ENCODE peak calls at places on chromosome 1, in seven cellular contexts. K is H9; H is substantia nigra; P is HFFc6; J is ELR; O is activated effector memory CD4-positive, alpha-beta T cell treated with anti-CD3 and anti-CD28 coated beads, Interleukin-2, amount 50 U/mL, for 16 hours; Z is left cardiac atrium. C is an unnamed sample.

GRCh38 chr1:8871539-8871935 is 6.9 kb downstream of the ENO1 start:
- DNase-seq in H (no peak), O (no peak), J (no peak), Z (no peak), P (no peak), K (no peak), C (no peak)

GRCh38 chr1:152459596-152460528 is 45.8 kb upstream of the CRNN start:
- DNase-seq in K (peak), J (peak), P (peak), H (peak), O (peak), Z (peak), C (peak)

GRCh38 chr1:236963920-236964319 is 40.3 kb downstream of the MT1HL1 start:
- DNase-seq in P (no peak), K (no peak), O (no peak), J (no peak), H (no peak), Z (no peak), C (no peak)

GRCh38 chr1:156963621-156964020 is 43.2 kb downstream of the LRRC71 start:
- DNase-seq in J (no peak), O (peak), H (no peak), Z (no peak), K (no peak), P (no peak), C (peak)

GRCh38 chr1:163361123-163361934 is 39.6 kb downstream of the NUF2 start:
- DNase-seq in J (peak), O (no peak), K (peak), H (no peak), P (no peak), Z (no peak), C (no peak)

GRCh38 chr1:211118407-211119102 is 15.4 kb downstream of the KCNH1 start:
- DNase-seq in O (no peak), P (peak), K (no peak), J (peak), H (no peak), Z (no peak), C (peak)

GRCh38 chr1:156491151-156491949 is 9.2 kb downstream of the MEF2D start:
- DNase-seq in J (peak), O (no peak), Z (no peak), H (no peak), K (peak), P (no peak), C (peak)

GRCh38 chr1:61589382-61589765 is 135.6 kb downstream of the TM2D1 start:
- DNase-seq in Z (peak), P (no peak), J (no peak), O (no peak), K (no peak), H (no peak), C (no peak)

GRCh38 chr1:55447488-55447887 is 232.3 kb upstream of the USP24 start:
- DNase-seq in Z (no peak), P (no peak), K (no peak), J (peak), H (no peak), O (no peak), C (no peak)

GRCh38 chr1:85321237-85321964 is 45.0 kb upstream of the BCL10 start:
- DNase-seq in J (peak), H (no peak), O (no peak), Z (no peak), K (no peak), P (peak), C (peak)

GRCh38 chr1:15153842-15154479 is 414 bp downstream of the TMEM51 start:
- DNase-seq in Z (peak), H (no peak), O (peak), K (peak), J (peak), P (peak), C (no peak)

GRCh38 chr1:185593271-185593670 is 140.9 kb upstream of the HMCN1 start:
- DNase-seq in H (no peak), P (no peak), J (no peak), K (no peak), O (no peak), Z (no peak), C (no peak)

GRCh38 chr1:226608699-226609505 is 60.3 kb downstream of the STUM start:
- DNase-seq in J (peak), K (peak), O (peak), H (no peak), Z (peak), P (peak), C (peak)

GRCh38 chr1:29247044-29247443 is 10.7 kb downstream of the PTPRU start:
- DNase-seq in K (no peak), O (no peak), J (no peak), P (no peak), H (no peak), Z (no peak), C (no peak)

GRCh38 chr1:150579955-150580642 is 689 bp upstream of the MCL1 start:
- DNase-seq in H (no peak), O (no peak), P (no peak), K (no peak), J (peak), Z (no peak), C (no peak)

GRCh38 chr1:173603056-173603591 is at the start of gene SLC9C2:
- DNase-seq in H (no peak), J (no peak), Z (peak), P (no peak), O (no peak), K (no peak), C (peak)

GRCh38 chr1:34645109-34645688 is 109.6 kb upstream of the GJB5 start:
- DNase-seq in H (no peak), P (no peak), J (no peak), Z (no peak), O (no peak), K (no peak), C (no peak)

GRCh38 chr1:6991271-6991670 is 206.0 kb downstream of the CAMTA1 start:
- DNase-seq in O (no peak), Z (no peak), J (peak), H (no peak), K (no peak), P (peak), C (peak)

GRCh38 chr1:24870551-24871195 is 59.4 kb downstream of the RUNX3 start:
- DNase-seq in J (no peak), H (no peak), Z (no peak), O (peak), K (no peak), P (no peak), C (no peak)

GRCh38 chr1:83998599-83999315 is at the start of gene TTLL7:
- DNase-seq in Z (peak), K (peak), O (peak), H (peak), P (peak), J (peak), C (peak)

GRCh38 chr1:224203243-224204016 is 20.4 kb downstream of the DEGS1 start:
- DNase-seq in J (peak), K (peak), Z (peak), P (peak), O (peak), H (no peak), C (peak)

GRCh38 chr1:163614346-163614745 is 292.6 kb downstream of the NUF2 start:
- DNase-seq in Z (no peak), O (no peak), P (no peak), H (no peak), K (no peak), J (no peak), C (no peak)

GRCh38 chr1:27862671-27863551 is 9.4 kb upstream of the THEMIS2 start:
- DNase-seq in H (no peak), P (peak), O (no peak), J (peak), K (no peak), Z (peak), C (peak)

GRCh38 chr1:8962812-8963669 is 17.4 kb downstream of the CA6 start:
- DNase-seq in H (no peak), J (peak), K (peak), O (peak), Z (peak), P (peak), C (no peak)

GRCh38 chr1:159197767-159198557 is 6.7 kb upstream of the ACKR1 start:
- DNase-seq in Z (peak), P (peak), H (no peak), K (peak), O (peak), J (peak), C (peak)

GRCh38 chr1:178533547-178533946 is 20.6 kb downstream of the TEX35 start:
- DNase-seq in P (no peak), O (peak), J (no peak), H (no peak), Z (no peak), K (peak), C (no peak)

GRCh38 chr1:230948301-230948700 is 30.4 kb downstream of the TTC13 start:
- DNase-seq in K (no peak), J (no peak), Z (no peak), O (no peak), P (no peak), H (no peak), C (no peak)

GRCh38 chr1:193251950-193252349 is 65.5 kb upstream of the B3GALT2 start:
- DNase-seq in O (no peak), H (no peak), P (no peak), J (no peak), Z (no peak), K (no peak), C (no peak)

GRCh38 chr1:227449051-227449450 is 114.3 kb upstream of the ZNF678 start:
- DNase-seq in Z (no peak), P (peak), K (peak), J (peak), O (peak), H (no peak), C (peak)

GRCh38 chr1:29903767-29904166 is 667.4 kb downstream of the PTPRU start:
- DNase-seq in P (no peak), J (no peak), H (no peak), O (no peak), K (no peak), Z (no peak), C (peak)

GRCh38 chr1:162629651-162630050 is 2.6 kb upstream of the DDR2 start:
- DNase-seq in Z (no peak), H (no peak), K (no peak), P (peak), O (no peak), J (peak), C (peak)

GRCh38 chr1:7646981-7647901 is 123.9 kb upstream of the VAMP3 start:
- DNase-seq in K (peak), J (peak), O (peak), H (peak), Z (peak), P (peak), C (peak)

GRCh38 chr1:174358786-174359453 is 88.8 kb upstream of the GPR52 start:
- DNase-seq in Z (no peak), J (peak), K (no peak), P (no peak), H (no peak), O (no peak), C (no peak)

C was measured in foreskin fibroblast.